ENCODE peak calls at places on chromosomes 7 and 10, in five cellular contexts. I is CD8-positive, alpha-beta T cell; V is pancreas; C is left ventricle myocardium inferior; O is uterus. D is an unnamed sample.

GRCh38 chr7:30721211-30721610 is 30.7 kb upstream of the INMT start:
- DNase-seq in I (no peak), V (no peak), C (no peak), O (no peak), D (no peak)

GRCh38 chr7:134602921-134603394 is 43.7 kb upstream of the BPGM start:
- DNase-seq in I (no peak), V (no peak), C (no peak), O (no peak), D (no peak)

GRCh38 chr10:5435328-5435727 is 23.0 kb downstream of the NET1 start:
- DNase-seq in I (no peak), V (no peak), C (no peak), O (no peak), D (no peak)

GRCh38 chr10:25068152-25069058 is 52.0 kb downstream of the THNSL1 start:
- DNase-seq in I (no peak), V (no peak), C (no peak), O (no peak), D (no peak)

GRCh38 chr7:137867289-137867688 is 20.5 kb upstream of the DGKI start:
- DNase-seq in I (no peak), V (no peak), C (no peak), O (no peak), D (no peak)

GRCh38 chr10:13120786-13121499 is 21.0 kb downstream of the OPTN start:
- DNase-seq in I (no peak), V (no peak), C (no peak), O (peak), D (no peak)

GRCh38 chr10:91316486-91316885 is 93.7 kb upstream of the HECTD2 start:
- DNase-seq in I (no peak), V (no peak), C (no peak), O (no peak), D (no peak)

GRCh38 chr10:89591111-89591795 is 53.8 kb downstream of the PANK1 start:
- DNase-seq in I (no peak), V (peak), C (peak), O (peak), D (no peak)

GRCh38 chr10:93758911-93759410 is 1.2 kb downstream of the LGI1 start:
- DNase-seq in I (no peak), V (no peak), C (no peak), O (no peak), D (no peak)

GRCh38 chr7:25319707-25320106 is 91.4 kb upstream of the NPVF start:
- DNase-seq in I (no peak), V (no peak), C (no peak), O (no peak), D (no peak)

GRCh38 chr10:86285136-86285790 is 81.3 kb downstream of the GRID1 start:
- DNase-seq in I (no peak), V (no peak), C (no peak), O (peak), D (no peak)

GRCh38 chr7:5758753-5759330 is 22.6 kb downstream of the RNF216 start:
- DNase-seq in I (no peak), V (no peak), C (no peak), O (no peak), D (no peak)

GRCh38 chr10:122286872-122287271 is 15.8 kb downstream of the BTBD16 start:
- DNase-seq in I (no peak), V (no peak), C (peak), O (no peak), D (peak)

GRCh38 chr7:118080947-118081346 is 103.0 kb upstream of the LSM8 start:
- DNase-seq in I (no peak), V (no peak), C (no peak), O (peak), D (no peak)

GRCh38 chr10:12750526-12751201 is 250.8 kb downstream of the CCDC3 start:
- DNase-seq in I (no peak), V (no peak), C (no peak), O (no peak), D (no peak)

GRCh38 chr7:96076350-96076707 is 245.6 kb downstream of the SLC25A13 start:
- DNase-seq in I (no peak), V (no peak), C (no peak), O (no peak), D (no peak)

GRCh38 chr7:131425992-131426391 is 98.3 kb downstream of the MKLN1 start:
- DNase-seq in I (no peak), V (no peak), C (no peak), O (no peak), D (no peak)

GRCh38 chr10:17561131-17561530 is 56.0 kb downstream of the HACD1 start:
- DNase-seq in I (no peak), V (no peak), C (no peak), O (no peak), D (no peak)

DNA sequence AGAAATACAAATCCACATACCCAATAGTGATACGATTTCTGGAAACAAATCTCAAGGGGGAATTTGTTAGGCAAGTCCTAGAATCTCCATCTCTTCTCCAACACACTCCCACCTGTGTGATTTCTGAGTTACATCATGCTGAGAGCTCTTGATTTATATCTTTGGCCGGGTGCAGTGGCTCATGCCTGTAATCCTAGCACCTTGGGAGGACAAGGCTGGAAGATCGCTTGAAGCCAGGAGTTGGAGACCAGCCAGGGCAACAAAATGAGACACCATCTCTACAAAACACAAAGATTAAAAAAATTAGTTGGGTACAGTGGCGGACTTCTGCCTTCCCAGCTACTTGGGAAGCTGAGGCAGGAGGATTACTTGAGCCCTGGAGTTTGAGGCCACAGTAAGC is 1.5 kb upstream of the MTPN start:
- DNase-seq in I (no peak), V (no peak), C (no peak), O (peak), D (no peak)
- H3K27ac ChIP-seq in I (no peak), V (no peak), C (no peak), O (no peak), D (no peak)

GRCh38 chr10:70052462-70053211 is at the start of gene MACROH2A2:
- DNase-seq in I (no peak), V (peak), C (peak), O (peak), D (no peak)
- TF ChIP-seq CTCF in I (no peak), V (no peak), C (peak), O (peak), D (peak)

GRCh38 chr10:682931-683447 is 6.5 kb downstream of the DIP2C start:
- DNase-seq in I (no peak), V (no peak), C (no peak), O (no peak), D (no peak)
- H3K4me3 ChIP-seq in I (no peak), V (no peak), C (no peak), O (peak), D (peak)

GRCh38 chr7:80921130-80921529 is 2.3 kb upstream of the SEMA3C start:
- DNase-seq in I (no peak), V (no peak), C (no peak), O (no peak), D (no peak)

GRCh38 chr7:80918909-80919721 is at the start of gene SEMA3C:
- DNase-seq in I (no peak), V (peak), C (peak), O (peak), D (peak)

GRCh38 chr7:80922254-80923049 is 3.6 kb upstream of the SEMA3C start:
- DNase-seq in I (no peak), V (no peak), C (no peak), O (no peak), D (no peak)

GRCh38 chr7:80918406-80918805 is 445 bp downstream of the SEMA3C start:
- DNase-seq in I (no peak), V (no peak), C (no peak), O (no peak), D (no peak)

GRCh38 chr7:80916770-80917681 is 1.8 kb downstream of the SEMA3C start:
- DNase-seq in I (no peak), V (no peak), C (no peak), O (no peak), D (no peak)
- H3K27ac ChIP-seq in I (no peak), V (no peak), C (no peak), O (no peak), D (no peak)

GRCh38 chr10:15088428-15089261 is at the start of gene ACBD7:
- DNase-seq in I (peak), V (peak), C (peak), O (peak), D (peak)

GRCh38 chr10:15084502-15084922 is 4.1 kb downstream of the ACBD7 start:
- DNase-seq in I (no peak), V (no peak), C (no peak), O (peak), D (no peak)

GRCh38 chr10:15083674-15084501 is 4.7 kb downstream of the ACBD7 start:
- DNase-seq in I (no peak), V (no peak), C (no peak), O (no peak), D (no peak)
- TF ChIP-seq CTCF in I (no peak), V (no peak), C (no peak), O (no peak), D (no peak)

GRCh38 chr7:158789842-158790241 is 39.5 kb downstream of the ESYT2 start:
- DNase-seq in I (no peak), V (no peak), C (no peak), O (no peak), D (no peak)
- H3K4me3 ChIP-seq in I (no peak), V (no peak), C (no peak), O (no peak), D (no peak)

DNA sequence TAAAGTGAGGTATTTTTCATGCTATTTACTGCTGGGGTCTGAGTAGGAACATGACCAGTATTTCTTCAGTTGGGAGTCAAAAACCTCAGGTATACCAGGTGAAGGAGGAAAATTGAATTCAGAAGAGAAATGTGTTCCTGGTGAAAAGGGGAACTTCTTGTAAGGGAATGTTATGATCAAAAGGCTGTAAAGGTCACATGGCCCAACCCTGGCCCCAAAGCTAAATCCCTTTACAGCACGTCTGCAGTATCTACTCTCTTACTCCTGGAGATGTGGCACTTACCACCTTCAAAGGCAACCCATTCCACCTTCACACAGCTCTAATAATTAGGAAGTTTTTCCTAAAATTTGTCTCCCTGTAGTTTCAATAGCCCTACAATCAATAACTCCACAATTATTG is 15.2 kb downstream of the PIK3AP1 start:
- DNase-seq in I (no peak), V (no peak), C (no peak), O (no peak), D (no peak)
- H3K27ac ChIP-seq in I (no peak), V (no peak), C (no peak), O (no peak), D (no peak)

GRCh38 chr10:97291357-97292096 is 910 bp downstream of the ARHGAP19 start:
- DNase-seq in I (no peak), V (no peak), C (no peak), O (no peak), D (no peak)

GRCh38 chr10:97298223-97298571 is 5.8 kb upstream of the ARHGAP19 start:
- DNase-seq in I (no peak), V (no peak), C (no peak), O (no peak), D (no peak)

GRCh38 chr10:97297556-97298222 is 5.3 kb upstream of the ARHGAP19 start:
- DNase-seq in I (no peak), V (no peak), C (no peak), O (no peak), D (no peak)

GRCh38 chr10:97292862-97293198 is 393 bp upstream of the ARHGAP19 start:
- DNase-seq in I (no peak), V (no peak), C (no peak), O (no peak), D (no peak)

GRCh38 chr10:97292097-97292861 is at the start of gene ARHGAP19:
- DNase-seq in I (peak), V (peak), C (peak), O (peak), D (peak)
- TF ChIP-seq CTCF in I (no peak), V (no peak), C (no peak), O (no peak), D (no peak)

GRCh38 chr7:98210513-98211220 is 572 bp upstream of the BHLHA15 start:
- DNase-seq in I (no peak), V (peak), C (no peak), O (no peak), D (no peak)
- H3K4me3 ChIP-seq in I (no peak), V (peak), C (peak), O (peak), D (peak)